ENCODE peak calls at places on chromosomes 3 and 15, in four cellular contexts. One of them, this sample, is unnamed.

GRCh38 chr3:123705886-123706285 is 121.0 kb upstream of the HACD2 start:
- DNase-seq in IMR-90: no peak
- DNase-seq in HepG2: no peak
- DNase-seq in K562: no peak
- DNase-seq in this sample: no peak

GRCh38 chr3:32132121-32132520 is 25.7 kb downstream of the GPD1L start:
- DNase-seq in IMR-90: no peak
- DNase-seq in K562: no peak
- DNase-seq in HepG2: no peak
- DNase-seq in this sample: no peak

GRCh38 chr15:31260646-31261265 is 65.9 kb upstream of the KLF13 start:
- DNase-seq in HepG2: no peak
- DNase-seq in K562: no peak
- DNase-seq in IMR-90: no peak
- DNase-seq in this sample: no peak

GRCh38 chr3:167876603-167877325 is 141.2 kb downstream of the SERPINI1 start:
- DNase-seq in K562: no peak
- DNase-seq in HepG2: no peak
- DNase-seq in IMR-90: peak
- DNase-seq in this sample: no peak

GRCh38 chr3:54322354-54322753 is 200.0 kb downstream of the CACNA2D3 start:
- DNase-seq in HepG2: peak
- DNase-seq in IMR-90: no peak
- DNase-seq in K562: no peak
- DNase-seq in this sample: no peak

GRCh38 chr15:50059203-50059772 is 59.7 kb downstream of the ATP8B4 start:
- DNase-seq in HepG2: no peak
- DNase-seq in K562: no peak
- DNase-seq in IMR-90: no peak
- DNase-seq in this sample: no peak

GRCh38 chr3:38521391-38521987 is 25.3 kb downstream of the EXOG start:
- DNase-seq in K562: peak
- DNase-seq in IMR-90: peak
- DNase-seq in HepG2: peak
- DNase-seq in this sample: peak

GRCh38 chr15:23645379-23646164 is 2.1 kb downstream of the MAGEL2 start:
- DNase-seq in HepG2: peak
- DNase-seq in K562: peak
- DNase-seq in IMR-90: no peak
- DNase-seq in this sample: no peak

GRCh38 chr3:57041674-57042073 is 18.8 kb upstream of the SPATA12 start:
- DNase-seq in HepG2: no peak
- DNase-seq in K562: no peak
- DNase-seq in IMR-90: no peak
- DNase-seq in this sample: no peak

GRCh38 chr3:151382671-151383070 is 1.9 kb downstream of the P2RY12 start:
- DNase-seq in IMR-90: no peak
- DNase-seq in K562: no peak
- DNase-seq in HepG2: no peak
- DNase-seq in this sample: no peak

GRCh38 chr3:127803619-127804018 is 18.7 kb downstream of the MGLL start:
- DNase-seq in IMR-90: peak
- DNase-seq in K562: no peak
- DNase-seq in HepG2: no peak
- DNase-seq in this sample: peak

GRCh38 chr3:58238830-58239229 is 1.2 kb downstream of the ABHD6 start:
- DNase-seq in HepG2: no peak
- DNase-seq in K562: no peak
- DNase-seq in IMR-90: no peak
- DNase-seq in this sample: no peak
- TF ChIP-seq SMC3 in HepG2: no peak
- TF ChIP-seq SMC3 in K562: no peak
- TF ChIP-seq SMC3 in IMR-90: no peak
- TF ChIP-seq SMC3 in this sample: no peak

GRCh38 chr15:70437882-70438331 is 325.5 kb downstream of the UACA start:
- DNase-seq in K562: no peak
- DNase-seq in HepG2: no peak
- DNase-seq in IMR-90: no peak
- DNase-seq in this sample: no peak

GRCh38 chr15:70438776-70439175 is 324.6 kb downstream of the UACA start:
- DNase-seq in IMR-90: no peak
- DNase-seq in K562: no peak
- DNase-seq in HepG2: no peak
- DNase-seq in this sample: no peak

GRCh38 chr15:70435872-70436271 is 327.5 kb downstream of the UACA start:
- DNase-seq in K562: no peak
- DNase-seq in IMR-90: no peak
- DNase-seq in HepG2: no peak
- DNase-seq in this sample: no peak

GRCh38 chr15:70436428-70436827 is 326.9 kb downstream of the UACA start:
- DNase-seq in HepG2: no peak
- DNase-seq in IMR-90: no peak
- DNase-seq in K562: no peak
- DNase-seq in this sample: no peak

GRCh38 chr15:70437089-70437488 is 326.3 kb downstream of the UACA start:
- DNase-seq in IMR-90: no peak
- DNase-seq in HepG2: peak
- DNase-seq in K562: no peak
- DNase-seq in this sample: no peak
- TF ChIP-seq MAZ in IMR-90: no peak
- TF ChIP-seq MAZ in HepG2: no peak
- TF ChIP-seq MAZ in K562: no peak
- TF ChIP-seq MAZ in this sample: no peak

DNA sequence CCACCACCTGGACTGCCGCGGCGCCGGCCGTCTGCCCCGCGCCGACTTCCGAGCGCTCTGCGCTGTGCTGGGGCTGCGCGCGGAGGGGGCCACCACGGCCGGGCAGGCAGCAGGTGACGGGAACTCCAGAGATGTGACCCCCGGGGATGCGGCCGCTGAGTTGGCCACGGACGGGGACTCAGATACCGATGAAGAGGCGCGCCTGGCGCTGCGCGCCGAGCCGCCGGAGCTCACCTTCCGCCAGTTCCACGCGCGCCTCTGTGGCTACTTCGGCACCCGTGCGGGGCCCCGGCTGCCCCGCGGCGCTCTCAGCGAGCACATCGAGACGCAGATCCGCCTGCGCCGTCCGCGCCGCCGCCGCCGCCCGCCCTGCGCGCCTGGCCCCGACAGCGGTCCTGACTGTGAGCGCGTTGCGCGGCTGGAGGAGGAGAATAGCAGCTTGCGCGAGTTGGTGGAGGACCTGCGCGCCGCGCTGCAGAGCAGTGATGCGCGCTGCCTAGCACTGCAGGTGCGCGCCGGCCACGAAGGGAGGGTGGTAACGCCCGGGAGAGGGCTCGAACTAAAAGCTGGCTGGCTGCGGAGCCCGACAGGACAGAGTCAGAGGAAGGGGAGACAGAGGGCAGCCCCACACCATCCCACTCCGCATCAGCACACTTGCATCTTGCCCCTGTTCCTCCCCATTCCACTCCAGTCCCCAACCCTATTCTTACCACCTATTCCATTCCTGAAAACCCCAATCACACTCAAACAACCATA is 891 bp downstream of the EFCC1 start:
- DNase-seq in IMR-90: no peak
- DNase-seq in K562: no peak
- DNase-seq in HepG2: no peak
- DNase-seq in this sample: no peak
- TF ChIP-seq SMC3 in IMR-90: no peak
- TF ChIP-seq SMC3 in K562: no peak
- TF ChIP-seq SMC3 in HepG2: no peak
- TF ChIP-seq SMC3 in this sample: no peak

GRCh38 chr15:73631915-73632669 is 1.1 kb downstream of the NPTN start:
- DNase-seq in K562: peak
- DNase-seq in IMR-90: peak
- DNase-seq in HepG2: no peak
- DNase-seq in this sample: peak
- TF ChIP-seq MAZ in K562: no peak
- TF ChIP-seq MAZ in IMR-90: no peak
- TF ChIP-seq MAZ in HepG2: no peak
- TF ChIP-seq MAZ in this sample: no peak

DNA sequence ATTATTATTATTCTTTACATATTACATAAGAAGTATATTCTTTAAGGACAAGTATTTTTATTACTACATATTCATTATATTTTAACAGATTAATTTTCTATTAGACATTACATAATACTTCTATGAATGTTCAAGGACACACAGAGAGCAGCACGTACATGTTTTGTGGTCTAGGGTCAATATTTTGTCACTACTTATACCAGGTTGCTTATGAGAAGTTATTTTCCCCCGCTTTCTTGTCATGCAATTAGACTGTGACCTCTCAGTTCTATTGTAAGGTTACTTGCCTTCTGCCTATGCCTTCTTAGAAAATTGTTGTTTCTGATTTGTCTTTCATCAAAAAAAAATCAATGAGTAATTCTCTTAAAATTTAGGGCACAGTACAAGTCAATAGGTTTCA is 21.5 kb downstream of the BCHE start:
- DNase-seq in HepG2: no peak
- DNase-seq in IMR-90: no peak
- DNase-seq in K562: no peak
- DNase-seq in this sample: no peak
- TF ChIP-seq SMC3 in HepG2: no peak
- TF ChIP-seq SMC3 in IMR-90: no peak
- TF ChIP-seq SMC3 in K562: no peak
- TF ChIP-seq SMC3 in this sample: no peak

DNA sequence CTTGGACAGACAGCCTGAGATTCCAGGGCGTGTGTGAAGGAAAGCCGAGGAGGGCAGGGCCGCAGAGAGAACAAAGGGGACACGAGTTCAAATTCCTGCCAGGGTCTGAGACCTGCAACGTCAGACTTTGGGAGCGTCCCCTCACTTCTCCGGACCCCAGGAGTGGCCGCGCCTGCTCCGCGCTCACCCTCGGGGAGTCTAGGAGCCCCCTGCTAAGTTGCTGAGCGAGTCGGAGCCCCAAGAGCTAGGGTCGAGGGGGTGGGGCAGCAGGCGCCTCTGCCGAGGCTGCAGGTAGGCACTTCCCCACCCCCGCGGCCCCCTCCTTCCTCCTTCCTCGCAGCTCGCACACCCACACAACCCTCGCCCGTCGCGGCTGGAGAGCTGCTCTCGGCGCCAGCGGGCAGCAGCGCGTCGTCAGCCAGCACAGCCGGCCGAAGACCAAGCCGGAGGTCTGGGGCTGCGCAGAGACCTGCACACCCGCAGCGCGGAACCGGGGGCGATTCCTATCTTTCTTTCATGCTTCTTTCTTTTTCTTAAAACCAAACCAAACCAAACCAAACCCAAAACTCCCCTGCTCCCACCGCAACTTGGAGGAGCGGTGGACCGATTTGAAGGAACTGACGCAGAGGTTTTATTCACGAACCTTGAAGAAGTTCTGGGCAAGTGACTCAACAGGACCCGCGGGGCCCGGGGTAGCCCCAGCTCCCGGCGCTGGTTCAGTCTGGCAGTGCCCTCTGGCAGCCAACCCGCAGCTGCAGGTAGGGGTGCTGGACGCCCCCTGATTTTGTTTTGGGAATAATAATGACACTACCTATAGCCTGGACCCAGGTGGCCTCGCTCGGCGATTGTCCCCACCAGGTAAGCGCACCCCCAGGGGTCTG is at the start of gene ANKRD34C:
- DNase-seq in IMR-90: no peak
- DNase-seq in K562: no peak
- DNase-seq in HepG2: no peak
- DNase-seq in this sample: no peak
- TF ChIP-seq MAZ in IMR-90: no peak
- TF ChIP-seq MAZ in K562: no peak
- TF ChIP-seq MAZ in HepG2: no peak
- TF ChIP-seq MAZ in this sample: no peak

DNA sequence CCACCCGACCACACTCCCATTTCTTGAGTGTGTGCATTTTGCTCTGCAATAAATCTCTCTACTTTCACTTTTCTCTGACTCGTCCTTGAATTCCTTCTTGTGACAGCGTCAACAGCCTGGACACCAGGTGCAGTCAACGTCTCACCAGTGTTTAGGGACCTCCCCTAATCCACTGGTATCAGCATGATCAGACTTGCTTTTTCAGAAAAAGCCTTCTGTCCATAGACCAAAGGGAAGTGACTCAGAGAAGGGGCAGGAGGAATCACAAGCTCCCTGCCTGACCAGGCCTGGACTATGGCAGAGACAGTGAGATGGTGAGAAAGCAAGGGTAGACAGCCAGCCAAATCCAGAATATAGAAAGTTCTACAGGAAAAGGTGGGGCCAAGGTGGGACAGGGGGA is 15.5 kb downstream of the CCR5 start:
- DNase-seq in HepG2: no peak
- DNase-seq in K562: peak
- DNase-seq in IMR-90: peak
- DNase-seq in this sample: peak
- TF ChIP-seq SMC3 in HepG2: no peak
- TF ChIP-seq SMC3 in K562: no peak
- TF ChIP-seq SMC3 in IMR-90: no peak
- TF ChIP-seq SMC3 in this sample: no peak

DNA sequence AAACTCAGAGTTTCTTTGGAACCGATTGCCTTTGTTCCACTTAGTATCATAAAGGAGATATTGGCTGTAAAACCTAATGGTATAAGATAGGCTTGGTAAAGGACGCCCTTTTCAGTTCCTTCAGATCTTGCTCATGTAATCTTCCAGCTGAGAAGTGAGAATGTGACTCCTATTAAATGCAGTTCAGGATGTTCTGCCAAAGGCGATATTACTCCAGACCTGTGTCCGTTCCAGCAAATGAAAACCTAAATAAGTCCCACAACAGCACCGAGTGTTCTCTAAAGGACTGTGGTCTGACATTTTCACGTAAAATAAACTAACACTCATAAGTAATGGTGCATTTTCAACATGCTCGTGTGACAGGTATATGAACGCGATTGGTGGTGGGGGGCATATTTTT is 276.2 kb downstream of the FEZF2 start:
- DNase-seq in IMR-90: no peak
- DNase-seq in HepG2: no peak
- DNase-seq in K562: no peak
- DNase-seq in this sample: no peak
- TF ChIP-seq MAZ in IMR-90: no peak
- TF ChIP-seq MAZ in HepG2: no peak
- TF ChIP-seq MAZ in K562: no peak
- TF ChIP-seq MAZ in this sample: no peak

This sample was measured in A549.